ENCODE peak calls at places on chromosomes 4 and X, in five cellular contexts. One of them, this sample, is unnamed. For H3K4me1, the result is how much of the 10 kb centered on the place peaks cover.

GRCh38 chr4:127782025-127782274 is 172 bp upstream of the HSPA4L start:
- DNase-seq in GM23248: peak
- DNase-seq in fibroblast of lung: peak
- DNase-seq in IMR-90: peak
- DNase-seq in HepG2: no peak
- DNase-seq in this sample: peak

GRCh38 chrX:86263526-86263925 is 115.3 kb downstream of the DACH2 start:
- DNase-seq in fibroblast of lung: no peak
- DNase-seq in HepG2: no peak
- DNase-seq in GM23248: no peak
- DNase-seq in IMR-90: no peak
- DNase-seq in this sample: no peak

GRCh38 chr4:54539500-54540029 is 118.2 kb upstream of the KIT start:
- DNase-seq in GM23248: peak
- DNase-seq in HepG2: peak
- DNase-seq in IMR-90: peak
- DNase-seq in fibroblast of lung: peak
- DNase-seq in this sample: peak

GRCh38 chr4:26407466-26407865 is 82.8 kb downstream of the CCKAR start:
- DNase-seq in HepG2: no peak
- DNase-seq in IMR-90: peak
- DNase-seq in GM23248: peak
- DNase-seq in fibroblast of lung: peak
- DNase-seq in this sample: no peak

GRCh38 chrX:113392355-113392754 is 551.7 kb upstream of the AMOT start:
- DNase-seq in IMR-90: no peak
- DNase-seq in fibroblast of lung: no peak
- DNase-seq in HepG2: no peak
- DNase-seq in GM23248: no peak
- DNase-seq in this sample: no peak

GRCh38 chr4:53050361-53050774 is 188.3 kb downstream of the RASL11B start:
- DNase-seq in HepG2: no peak
- DNase-seq in GM23248: no peak
- DNase-seq in IMR-90: no peak
- DNase-seq in fibroblast of lung: peak
- DNase-seq in this sample: no peak

GRCh38 chr4:74583757-74584156 is 138.8 kb downstream of the AREG start:
- DNase-seq in HepG2: peak
- DNase-seq in GM23248: peak
- DNase-seq in IMR-90: peak
- DNase-seq in fibroblast of lung: no peak
- DNase-seq in this sample: no peak

GRCh38 chrX:17581650-17582049 is 155.6 kb upstream of the SCML1 start:
- DNase-seq in fibroblast of lung: no peak
- DNase-seq in GM23248: no peak
- DNase-seq in IMR-90: no peak
- DNase-seq in HepG2: no peak
- DNase-seq in this sample: no peak

GRCh38 chr4:13527983-13528822 is 16.1 kb downstream of the NKX3-2 start:
- DNase-seq in fibroblast of lung: no peak
- DNase-seq in IMR-90: no peak
- DNase-seq in GM23248: no peak
- DNase-seq in HepG2: no peak
- DNase-seq in this sample: no peak

GRCh38 chrX:143701460-143701859 is 19.1 kb downstream of the SPANXN2 start:
- DNase-seq in fibroblast of lung: no peak
- DNase-seq in HepG2: no peak
- DNase-seq in GM23248: no peak
- DNase-seq in IMR-90: no peak
- DNase-seq in this sample: no peak

GRCh38 chr4:52627876-52628275 is 31.2 kb downstream of the USP46 start:
- DNase-seq in fibroblast of lung: no peak
- DNase-seq in IMR-90: no peak
- DNase-seq in GM23248: peak
- DNase-seq in HepG2: no peak
- DNase-seq in this sample: no peak

GRCh38 chr4:3396611-3397010 is 45.2 kb upstream of the HGFAC start:
- DNase-seq in fibroblast of lung: no peak
- DNase-seq in IMR-90: no peak
- DNase-seq in HepG2: no peak
- DNase-seq in GM23248: peak
- DNase-seq in this sample: no peak

GRCh38 chr4:8281519-8282133 is 12.1 kb downstream of the HTRA3 start:
- DNase-seq in HepG2: no peak
- DNase-seq in fibroblast of lung: peak
- DNase-seq in IMR-90: peak
- DNase-seq in GM23248: peak
- DNase-seq in this sample: no peak

GRCh38 chr4:91471280-91471679 is 832.5 kb upstream of the GRID2 start:
- DNase-seq in HepG2: no peak
- DNase-seq in GM23248: no peak
- DNase-seq in fibroblast of lung: no peak
- DNase-seq in IMR-90: no peak
- DNase-seq in this sample: no peak

GRCh38 chrX:108362026-108362425 is 76.2 kb downstream of the COL4A6 start:
- DNase-seq in HepG2: peak
- DNase-seq in IMR-90: no peak
- DNase-seq in GM23248: no peak
- DNase-seq in fibroblast of lung: no peak
- DNase-seq in this sample: peak
- H2AFZ ChIP-seq in HepG2: no peak
- H2AFZ ChIP-seq in IMR-90: no peak
- H2AFZ ChIP-seq in GM23248: no peak
- H2AFZ ChIP-seq in fibroblast of lung: no peak
- H2AFZ ChIP-seq in this sample: no peak

GRCh38 chr4:153530996-153531375 is 64.8 kb downstream of the TMEM131L start:
- DNase-seq in HepG2: no peak
- DNase-seq in GM23248: no peak
- DNase-seq in IMR-90: no peak
- DNase-seq in fibroblast of lung: no peak
- DNase-seq in this sample: no peak
- H3K4me1 ChIP-seq in HepG2: under half
- H3K4me1 ChIP-seq in GM23248: under half
- H3K4me1 ChIP-seq in IMR-90: under half
- H3K4me1 ChIP-seq in fibroblast of lung: under half
- H3K4me1 ChIP-seq in this sample: under half

GRCh38 chrX:25344191-25344936 is 328.6 kb upstream of the ARX start:
- DNase-seq in IMR-90: no peak
- DNase-seq in GM23248: no peak
- DNase-seq in HepG2: no peak
- DNase-seq in fibroblast of lung: no peak
- DNase-seq in this sample: no peak
- H2AFZ ChIP-seq in IMR-90: no peak
- H2AFZ ChIP-seq in GM23248: no peak
- H2AFZ ChIP-seq in HepG2: no peak
- H2AFZ ChIP-seq in fibroblast of lung: no peak
- H2AFZ ChIP-seq in this sample: no peak

GRCh38 chr4:42642136-42642797 is 14.6 kb downstream of the ATP8A1 start:
- DNase-seq in IMR-90: no peak
- DNase-seq in GM23248: no peak
- DNase-seq in HepG2: no peak
- DNase-seq in fibroblast of lung: no peak
- DNase-seq in this sample: no peak

GRCh38 chr4:42646013-42646784 is 10.7 kb downstream of the ATP8A1 start:
- DNase-seq in fibroblast of lung: no peak
- DNase-seq in GM23248: no peak
- DNase-seq in IMR-90: no peak
- DNase-seq in HepG2: no peak
- DNase-seq in this sample: no peak

GRCh38 chr4:42644897-42645296 is 12.0 kb downstream of the ATP8A1 start:
- DNase-seq in fibroblast of lung: no peak
- DNase-seq in HepG2: no peak
- DNase-seq in IMR-90: no peak
- DNase-seq in GM23248: no peak
- DNase-seq in this sample: no peak

GRCh38 chr4:42641696-42642095 is 15.2 kb downstream of the ATP8A1 start:
- DNase-seq in fibroblast of lung: no peak
- DNase-seq in GM23248: no peak
- DNase-seq in IMR-90: no peak
- DNase-seq in HepG2: no peak
- DNase-seq in this sample: no peak

GRCh38 chr4:42643685-42644084 is 13.2 kb downstream of the ATP8A1 start:
- DNase-seq in GM23248: no peak
- DNase-seq in IMR-90: no peak
- DNase-seq in HepG2: peak
- DNase-seq in fibroblast of lung: no peak
- DNase-seq in this sample: no peak
- H3K4me1 ChIP-seq in GM23248: under half
- H3K4me1 ChIP-seq in IMR-90: under half
- H3K4me1 ChIP-seq in HepG2: under half
- H3K4me1 ChIP-seq in fibroblast of lung: under half
- H3K4me1 ChIP-seq in this sample: under half

GRCh38 chr4:88533088-88533790 is 9.7 kb upstream of the PYURF start:
- DNase-seq in GM23248: peak
- DNase-seq in HepG2: no peak
- DNase-seq in IMR-90: peak
- DNase-seq in fibroblast of lung: peak
- DNase-seq in this sample: no peak
- H2AFZ ChIP-seq in GM23248: peak
- H2AFZ ChIP-seq in HepG2: no peak
- H2AFZ ChIP-seq in IMR-90: peak
- H2AFZ ChIP-seq in fibroblast of lung: no peak
- H2AFZ ChIP-seq in this sample: no peak

GRCh38 chr4:153521995-153522799 is 56.0 kb downstream of the TMEM131L start:
- DNase-seq in IMR-90: no peak
- DNase-seq in GM23248: no peak
- DNase-seq in HepG2: no peak
- DNase-seq in fibroblast of lung: no peak
- DNase-seq in this sample: no peak
- H3K4me1 ChIP-seq in IMR-90: under half
- H3K4me1 ChIP-seq in GM23248: under half
- H3K4me1 ChIP-seq in HepG2: under half
- H3K4me1 ChIP-seq in fibroblast of lung: under half
- H3K4me1 ChIP-seq in this sample: under half

DNA sequence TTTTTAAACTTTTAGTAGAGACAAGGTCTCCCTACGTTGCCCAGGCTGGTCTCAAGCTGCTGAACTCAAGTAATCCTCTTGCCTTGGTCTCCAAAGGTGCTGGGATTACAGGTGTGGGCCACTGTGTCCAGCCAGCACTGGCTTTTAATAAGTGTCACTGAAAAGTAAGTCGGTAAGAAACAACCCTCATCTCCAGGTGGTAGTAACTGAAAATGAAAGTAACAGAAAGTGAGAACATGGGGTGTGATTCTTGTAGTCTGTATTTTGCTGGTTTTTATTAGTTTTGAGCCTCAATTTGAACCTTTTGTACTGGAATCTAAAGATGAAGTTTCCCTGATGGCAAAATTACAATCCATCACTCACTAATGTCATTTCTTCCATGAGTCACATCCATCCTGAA is 238.1 kb upstream of the AGA start:
- DNase-seq in GM23248: no peak
- DNase-seq in HepG2: no peak
- DNase-seq in fibroblast of lung: no peak
- DNase-seq in IMR-90: no peak
- DNase-seq in this sample: no peak
- H2AFZ ChIP-seq in GM23248: no peak
- H2AFZ ChIP-seq in HepG2: no peak
- H2AFZ ChIP-seq in fibroblast of lung: no peak
- H2AFZ ChIP-seq in IMR-90: peak
- H2AFZ ChIP-seq in this sample: no peak

This sample was measured in hepatocyte.